ENCODE peak calls at places on chromosome 1, in five cellular contexts. One of them, this sample, is unnamed.

GRCh38 chr1:119582801-119583200 is 65.3 kb downstream of the ZNF697 start:
- DNase-seq in activated T-cell treated with anti-CD3 and anti-CD28 coated beads, Interleukin-2, amount 50 U/mL, for 24 hours: peak
- DNase-seq in KG1: peak
- DNase-seq in NCI-H69: peak
- DNase-seq in NCI-H2107: peak
- DNase-seq in this sample: peak

GRCh38 chr1:65069186-65069585 is 78.8 kb upstream of the AK4 start:
- DNase-seq in NCI-H2107: no peak
- DNase-seq in NCI-H69: no peak
- DNase-seq in KG1: peak
- DNase-seq in activated T-cell treated with anti-CD3 and anti-CD28 coated beads, Interleukin-2, amount 50 U/mL, for 24 hours: peak
- DNase-seq in this sample: peak

GRCh38 chr1:154837679-154838171 is 32.4 kb downstream of the KCNN3 start:
- DNase-seq in activated T-cell treated with anti-CD3 and anti-CD28 coated beads, Interleukin-2, amount 50 U/mL, for 24 hours: no peak
- DNase-seq in KG1: no peak
- DNase-seq in NCI-H69: peak
- DNase-seq in NCI-H2107: peak
- DNase-seq in this sample: no peak

GRCh38 chr1:159171254-159171687 is at the start of gene CADM3:
- DNase-seq in NCI-H69: peak
- DNase-seq in NCI-H2107: no peak
- DNase-seq in KG1: no peak
- DNase-seq in activated T-cell treated with anti-CD3 and anti-CD28 coated beads, Interleukin-2, amount 50 U/mL, for 24 hours: no peak
- DNase-seq in this sample: peak

GRCh38 chr1:166197597-166197996 is 30.8 kb upstream of the FAM78B start:
- DNase-seq in KG1: no peak
- DNase-seq in activated T-cell treated with anti-CD3 and anti-CD28 coated beads, Interleukin-2, amount 50 U/mL, for 24 hours: no peak
- DNase-seq in NCI-H69: no peak
- DNase-seq in NCI-H2107: no peak
- DNase-seq in this sample: no peak

GRCh38 chr1:92701147-92701546 is 83.8 kb downstream of the EVI5 start:
- DNase-seq in KG1: no peak
- DNase-seq in activated T-cell treated with anti-CD3 and anti-CD28 coated beads, Interleukin-2, amount 50 U/mL, for 24 hours: no peak
- DNase-seq in NCI-H2107: no peak
- DNase-seq in NCI-H69: no peak
- DNase-seq in this sample: no peak

GRCh38 chr1:226526801-226527595 is 21.6 kb upstream of the STUM start:
- DNase-seq in KG1: no peak
- DNase-seq in activated T-cell treated with anti-CD3 and anti-CD28 coated beads, Interleukin-2, amount 50 U/mL, for 24 hours: no peak
- DNase-seq in NCI-H69: no peak
- DNase-seq in NCI-H2107: no peak
- DNase-seq in this sample: no peak

GRCh38 chr1:222546091-222546490 is 1.8 kb downstream of the HHIPL2 start:
- DNase-seq in NCI-H69: peak
- DNase-seq in activated T-cell treated with anti-CD3 and anti-CD28 coated beads, Interleukin-2, amount 50 U/mL, for 24 hours: no peak
- DNase-seq in KG1: no peak
- DNase-seq in NCI-H2107: no peak
- DNase-seq in this sample: no peak

GRCh38 chr1:25799346-25799720 is 660 bp upstream of the SELENON start:
- DNase-seq in NCI-H69: peak
- DNase-seq in KG1: no peak
- DNase-seq in NCI-H2107: no peak
- DNase-seq in activated T-cell treated with anti-CD3 and anti-CD28 coated beads, Interleukin-2, amount 50 U/mL, for 24 hours: no peak
- DNase-seq in this sample: no peak

GRCh38 chr1:93827128-93827527 is 51.9 kb downstream of the DNTTIP2 start:
- DNase-seq in NCI-H2107: no peak
- DNase-seq in KG1: no peak
- DNase-seq in NCI-H69: peak
- DNase-seq in activated T-cell treated with anti-CD3 and anti-CD28 coated beads, Interleukin-2, amount 50 U/mL, for 24 hours: no peak
- DNase-seq in this sample: no peak

GRCh38 chr1:209780276-209780675 is 4.1 kb downstream of the C1orf74 start:
- DNase-seq in NCI-H69: no peak
- DNase-seq in NCI-H2107: no peak
- DNase-seq in KG1: no peak
- DNase-seq in activated T-cell treated with anti-CD3 and anti-CD28 coated beads, Interleukin-2, amount 50 U/mL, for 24 hours: no peak
- DNase-seq in this sample: no peak

This sample was measured in NCI-H526.